ENCODE peak calls at places on chromosomes 7 and 10, in nine cellular contexts. G is A549, P is breast epithelium, Z is SK-N-SH, H is cardiac muscle cell, K is Panc1, T is AG04450, U is ovary, W is tibial nerve. R is an unnamed sample.

GRCh38 chr7:92456241-92456640 is 9.0 kb downstream of the GATAD1 start:
- DNase-seq in G (no peak), P (no peak), Z (no peak), H (no peak), K (no peak), T (no peak), U (no peak), W (no peak), R (no peak)

GRCh38 chr10:107081644-107082043 is 82.9 kb downstream of the SORCS1 start:
- DNase-seq in G (no peak), P (no peak), Z (no peak), H (no peak), K (no peak), T (no peak), U (no peak), W (no peak), R (no peak)

GRCh38 chr7:46253500-46253899 is 332.4 kb upstream of the IGFBP3 start:
- DNase-seq in G (no peak), P (no peak), Z (no peak), H (no peak), K (no peak), T (no peak), U (no peak), W (no peak), R (no peak)

GRCh38 chr7:37420931-37421330 is 27.7 kb downstream of the ELMO1 start:
- DNase-seq in G (no peak), P (no peak), Z (no peak), H (peak), K (no peak), T (no peak), U (no peak), W (no peak), R (no peak)

GRCh38 chr10:97991875-97992274 is 38.5 kb downstream of the CRTAC1 start:
- DNase-seq in G (peak), P (no peak), Z (no peak), H (peak), K (no peak), T (no peak), U (no peak), W (no peak), R (no peak)

GRCh38 chr10:52879181-52879607 is 106.6 kb upstream of the MBL2 start:
- DNase-seq in G (no peak), P (no peak), Z (no peak), H (no peak), K (no peak), T (no peak), U (no peak), W (no peak), R (no peak)

GRCh38 chr10:29056729-29057128 is 232.1 kb upstream of the LYZL1 start:
- DNase-seq in G (no peak), P (no peak), Z (peak), H (no peak), K (no peak), T (no peak), U (no peak), W (no peak), R (no peak)

GRCh38 chr10:23192741-23193434 is 776 bp downstream of the PTF1A start:
- DNase-seq in G (no peak), P (no peak), Z (peak), H (no peak), K (no peak), T (no peak), U (no peak), W (no peak), R (no peak)

GRCh38 chr7:15778191-15778590 is 91.7 kb upstream of the MEOX2 start:
- DNase-seq in G (no peak), P (no peak), Z (no peak), H (no peak), K (no peak), T (no peak), U (no peak), W (no peak), R (no peak)

GRCh38 chr7:29363636-29364425 is 169.3 kb downstream of the CHN2 start:
- DNase-seq in G (no peak), P (no peak), Z (no peak), H (no peak), K (no peak), T (no peak), U (no peak), W (no peak), R (no peak)

GRCh38 chr7:51680594-51681409 is 364.2 kb upstream of the COBL start:
- DNase-seq in G (no peak), P (no peak), Z (no peak), H (no peak), K (no peak), T (no peak), U (no peak), W (no peak), R (no peak)

GRCh38 chr7:50068026-50068425 is 25.0 kb downstream of the ZPBP start:
- DNase-seq in G (peak), P (no peak), Z (no peak), H (peak), K (no peak), T (no peak), U (no peak), W (no peak), R (no peak)

GRCh38 chr10:116113721-116114501 is 159.1 kb downstream of the GFRA1 start:
- DNase-seq in G (no peak), P (no peak), Z (no peak), H (no peak), K (no peak), T (no peak), U (no peak), W (no peak), R (no peak)

GRCh38 chr7:140640060-140640611 is 477 bp downstream of the DENND2A start:
- DNase-seq in G (peak), P (peak), Z (peak), H (peak), K (no peak), T (no peak), U (peak), W (no peak), R (peak)

GRCh38 chr10:79158402-79159097 is 89.8 kb downstream of the ZMIZ1 start:
- DNase-seq in G (no peak), P (no peak), Z (peak), H (no peak), K (no peak), T (no peak), U (no peak), W (no peak), R (no peak)

GRCh38 chr7:40525764-40526163 is 391.0 kb downstream of the SUGCT start:
- DNase-seq in G (no peak), P (no peak), Z (peak), H (no peak), K (no peak), T (no peak), U (no peak), W (no peak), R (no peak)

GRCh38 chr10:61639952-61640351 is 22.8 kb upstream of the CABCOCO1 start:
- DNase-seq in G (no peak), P (no peak), Z (no peak), H (no peak), K (no peak), T (no peak), U (no peak), W (no peak), R (no peak)

GRCh38 chr10:73965890-73966768 is 31.8 kb upstream of the VCL start:
- DNase-seq in G (peak), P (peak), Z (no peak), H (peak), K (peak), T (peak), U (peak), W (peak), R (no peak)

GRCh38 chr10:79196470-79197461 is 128.0 kb downstream of the ZMIZ1 start:
- DNase-seq in G (peak), P (peak), Z (peak), H (peak), K (no peak), T (no peak), U (peak), W (peak), R (no peak)

GRCh38 chr7:96825285-96825684 is 115.6 kb upstream of the SEM1 start:
- DNase-seq in G (no peak), P (no peak), Z (no peak), H (no peak), K (no peak), T (no peak), U (no peak), W (no peak), R (no peak)

GRCh38 chr10:132526676-132527075 is 10.9 kb upstream of the INPP5A start:
- DNase-seq in G (no peak), P (peak), Z (no peak), H (peak), K (no peak), T (no peak), U (no peak), W (no peak), R (no peak)

GRCh38 chr10:100510533-100511308 is 8.9 kb downstream of the SEC31B start:
- DNase-seq in G (no peak), P (peak), Z (no peak), H (no peak), K (no peak), T (no peak), U (no peak), W (no peak), R (no peak)

GRCh38 chr10:28840202-28840601 is 162.9 kb downstream of the BAMBI start:
- DNase-seq in G (no peak), P (no peak), Z (no peak), H (no peak), K (no peak), T (no peak), U (no peak), W (no peak), R (no peak)

GRCh38 chr10:18607503-18607902 is 43.9 kb downstream of the NSUN6 start:
- DNase-seq in G (peak), P (no peak), Z (peak), H (peak), K (no peak), T (peak), U (peak), W (no peak), R (no peak)

GRCh38 chr10:101759354-101760247 is 16.3 kb downstream of the FGF8 start:
- DNase-seq in G (no peak), P (no peak), Z (peak), H (no peak), K (no peak), T (no peak), U (no peak), W (no peak), R (no peak)

GRCh38 chr7:14747701-14748100 is 154.8 kb downstream of the DGKB start:
- DNase-seq in G (no peak), P (no peak), Z (no peak), H (peak), K (no peak), T (no peak), U (no peak), W (no peak), R (no peak)

GRCh38 chr10:132229834-132230556 is 43.2 kb downstream of the DPYSL4 start:
- DNase-seq in G (no peak), P (no peak), Z (peak), H (peak), K (no peak), T (no peak), U (peak), W (no peak), R (no peak)

GRCh38 chr7:76272872-76273271 is 29.6 kb upstream of the HSPB1 start:
- DNase-seq in G (no peak), P (no peak), Z (no peak), H (no peak), K (no peak), T (no peak), U (no peak), W (no peak), R (no peak)

GRCh38 chr7:81159402-81159801 is 240.6 kb upstream of the SEMA3C start:
- DNase-seq in G (peak), P (no peak), Z (peak), H (no peak), K (no peak), T (no peak), U (no peak), W (no peak), R (no peak)

GRCh38 chr10:132413226-132414205 is 16.5 kb downstream of the PWWP2B start:
- DNase-seq in G (no peak), P (no peak), Z (no peak), H (no peak), K (no peak), T (no peak), U (no peak), W (no peak), R (no peak)

GRCh38 chr7:5594616-5595544 is 171.2 kb upstream of the TNRC18 start:
- DNase-seq in G (no peak), P (no peak), Z (peak), H (peak), K (peak), T (no peak), U (peak), W (no peak), R (no peak)

GRCh38 chr10:120823251-120823650 is 27.9 kb upstream of the WDR11 start:
- DNase-seq in G (no peak), P (no peak), Z (no peak), H (no peak), K (no peak), T (no peak), U (no peak), W (no peak), R (no peak)

GRCh38 chr10:79244068-79244442 is 103.2 kb upstream of the PPIF start:
- DNase-seq in G (no peak), P (no peak), Z (no peak), H (no peak), K (no peak), T (no peak), U (no peak), W (no peak), R (no peak)

GRCh38 chr10:52951819-52952218 is 179.2 kb upstream of the MBL2 start:
- DNase-seq in G (no peak), P (no peak), Z (no peak), H (peak), K (no peak), T (peak), U (peak), W (no peak), R (no peak)

GRCh38 chr10:88386878-88387773 is 196.0 kb downstream of the RNLS start:
- DNase-seq in G (peak), P (no peak), Z (peak), H (peak), K (no peak), T (peak), U (peak), W (no peak), R (no peak)

GRCh38 chr10:75408911-75409885 is 7.6 kb upstream of the ZNF503 start:
- DNase-seq in G (peak), P (peak), Z (peak), H (peak), K (no peak), T (no peak), U (peak), W (no peak), R (peak)

GRCh38 chr10:30806824-30807223 is 177.3 kb upstream of the LYZL2 start:
- DNase-seq in G (no peak), P (no peak), Z (no peak), H (no peak), K (no peak), T (no peak), U (no peak), W (no peak), R (no peak)
- H3K27ac ChIP-seq in G (no peak), P (no peak), Z (no peak), H (no peak), K (no peak), T (no peak), U (no peak), W (no peak), R (no peak)

DNA sequence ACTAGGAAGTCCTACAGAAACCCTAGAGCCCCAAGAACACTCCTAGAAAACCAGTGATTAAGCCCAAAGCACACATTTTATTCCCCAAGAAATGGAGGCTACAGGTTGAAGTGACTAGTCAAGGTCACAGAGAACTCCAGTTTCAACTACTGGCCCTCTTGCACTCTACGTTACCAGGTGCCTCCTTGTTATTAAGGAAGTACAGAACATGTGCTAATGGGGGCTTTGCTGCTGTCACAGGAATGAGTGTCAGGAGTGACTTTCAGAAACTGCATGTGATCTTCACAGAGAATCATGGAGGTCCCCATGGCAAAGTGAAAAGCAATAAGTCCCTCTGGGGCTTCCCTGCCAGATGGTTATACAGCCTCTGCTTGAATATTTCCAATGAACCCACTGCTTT is 19.3 kb downstream of the JAZF1 start:
- DNase-seq in G (no peak), P (no peak), Z (no peak), H (no peak), K (no peak), T (no peak), U (no peak), W (no peak), R (no peak)
- H3K27ac ChIP-seq in G (no peak), P (no peak), Z (no peak), H (no peak), K (no peak), T (peak), U (no peak), W (no peak), R (no peak)

GRCh38 chr10:84026821-84027257 is 112.5 kb upstream of the GHITM start:
- DNase-seq in G (no peak), P (no peak), Z (peak), H (peak), K (peak), T (no peak), U (no peak), W (no peak), R (no peak)
- H3K27ac ChIP-seq in G (no peak), P (no peak), Z (no peak), H (no peak), K (no peak), T (no peak), U (no peak), W (no peak), R (no peak)

GRCh38 chr7:151121380-151122170 is 35.3 kb downstream of the AGAP3 start:
- DNase-seq in G (no peak), P (no peak), Z (no peak), H (no peak), K (no peak), T (no peak), U (no peak), W (no peak), R (no peak)

GRCh38 chr7:151122276-151122675 is 36.0 kb downstream of the AGAP3 start:
- DNase-seq in G (no peak), P (no peak), Z (no peak), H (no peak), K (no peak), T (no peak), U (no peak), W (no peak), R (no peak)

GRCh38 chr7:151123485-151124204 is 37.4 kb downstream of the AGAP3 start:
- DNase-seq in G (peak), P (peak), Z (peak), H (peak), K (peak), T (peak), U (peak), W (peak), R (peak)

GRCh38 chr7:151124205-151124880 is 38.1 kb downstream of the AGAP3 start:
- DNase-seq in G (no peak), P (no peak), Z (no peak), H (no peak), K (no peak), T (no peak), U (no peak), W (no peak), R (no peak)

GRCh38 chr7:151122794-151123484 is 36.7 kb downstream of the AGAP3 start:
- DNase-seq in G (no peak), P (no peak), Z (no peak), H (no peak), K (no peak), T (no peak), U (no peak), W (no peak), R (no peak)
- H3K27ac ChIP-seq in G (no peak), P (no peak), Z (no peak), H (no peak), K (no peak), T (no peak), U (no peak), W (no peak), R (no peak)

DNA sequence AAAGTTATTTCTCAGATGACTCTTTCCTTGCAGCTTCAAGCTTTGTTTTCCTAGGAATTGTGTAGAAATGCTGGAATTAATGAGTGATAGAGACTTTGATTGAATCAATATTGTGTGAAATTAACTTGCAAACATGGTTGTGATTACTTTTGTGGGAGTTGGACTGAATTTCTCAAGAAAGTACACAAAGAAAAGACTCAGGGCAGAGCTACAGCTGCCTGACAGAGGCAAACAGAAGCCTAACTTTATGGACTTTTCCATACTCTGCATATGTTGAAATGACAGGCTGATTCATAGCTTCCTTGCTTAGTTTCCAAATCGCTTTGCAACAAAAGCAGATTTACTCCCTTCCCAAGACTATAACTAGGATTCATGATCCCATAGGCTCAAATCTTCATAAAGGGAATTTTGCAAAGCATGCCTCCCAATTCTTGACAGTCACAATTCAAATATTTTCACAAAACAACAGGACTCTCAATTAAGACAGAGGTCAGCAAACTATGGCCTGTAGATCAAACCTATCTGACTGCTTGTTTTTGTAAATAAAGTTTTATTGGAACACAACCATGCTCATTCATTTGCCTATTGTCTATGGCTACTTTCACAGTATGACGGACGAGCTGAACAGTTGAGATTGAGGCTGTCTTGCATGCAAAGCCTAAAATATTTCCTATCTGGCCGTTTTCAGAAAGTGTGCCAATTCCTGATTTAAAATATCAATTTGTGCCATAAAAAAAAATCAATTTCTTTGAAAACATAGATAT is 27.5 kb downstream of the NRP1 start:
- DNase-seq in G (no peak), P (no peak), Z (no peak), H (peak), K (no peak), T (peak), U (no peak), W (no peak), R (no peak)
- H3K27ac ChIP-seq in G (peak), P (no peak), Z (peak), H (peak), K (peak), T (no peak), U (no peak), W (peak), R (no peak)

GRCh38 chr7:138185132-138185908 is 109.1 kb downstream of the AKR1D1 start:
- DNase-seq in G (no peak), P (no peak), Z (no peak), H (no peak), K (no peak), T (no peak), U (no peak), W (no peak), R (no peak)

GRCh38 chr7:138188290-138188858 is 112.1 kb downstream of the AKR1D1 start:
- DNase-seq in G (no peak), P (no peak), Z (no peak), H (no peak), K (no peak), T (no peak), U (no peak), W (no peak), R (no peak)

GRCh38 chr7:138184191-138184590 is 107.9 kb downstream of the AKR1D1 start:
- DNase-seq in G (no peak), P (no peak), Z (no peak), H (no peak), K (no peak), T (no peak), U (no peak), W (no peak), R (no peak)

DNA sequence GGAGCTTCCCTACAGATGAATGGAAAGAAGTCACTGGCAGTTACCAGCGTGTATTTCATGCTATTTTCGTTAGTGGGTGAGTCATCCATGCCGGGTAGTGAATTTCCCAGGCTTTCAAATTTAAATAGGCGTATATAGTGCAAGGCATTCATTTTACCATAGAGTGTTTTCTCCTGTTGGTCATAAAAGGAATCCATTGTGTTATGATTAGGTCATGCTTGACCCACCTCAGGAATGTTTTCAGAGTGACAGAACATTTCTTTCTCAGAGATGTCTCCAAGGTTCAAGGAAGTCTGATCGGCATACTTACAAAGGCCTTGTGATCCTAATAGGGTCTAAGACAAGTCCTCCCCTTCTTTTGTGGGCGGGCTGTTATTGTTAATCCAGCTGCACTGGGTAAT is 110.7 kb downstream of the AKR1D1 start:
- DNase-seq in G (no peak), P (no peak), Z (no peak), H (peak), K (no peak), T (no peak), U (no peak), W (no peak), R (no peak)
- H3K27ac ChIP-seq in G (no peak), P (no peak), Z (no peak), H (no peak), K (no peak), T (no peak), U (no peak), W (peak), R (no peak)

GRCh38 chr7:35254496-35255416 is 856 bp upstream of the TBX20 start:
- DNase-seq in G (no peak), P (no peak), Z (no peak), H (peak), K (no peak), T (no peak), U (no peak), W (no peak), R (no peak)
- H3K27ac ChIP-seq in G (peak), P (no peak), Z (no peak), H (peak), K (no peak), T (no peak), U (no peak), W (no peak), R (no peak)

R was measured in substantia nigra.